ENCODE peak calls at places on chromosomes 2 and 18, in ten cellular contexts. L, Z, C, T, S, A, Y, J, Q and R are unnamed samples.

GRCh38 chr2:89763581-89764485 is 1072.4 kb downstream of the RPIA start:
- DNase-seq in L (no peak), Z (peak; percentile 57), C (peak; percentile 47), T (no peak), S (no peak), A (peak; percentile 54), Y (no peak), J (no peak), Q (no peak), R (no peak)

GRCh38 chr2:74695663-74696062 is 41.6 kb downstream of the SEMA4F start:
- DNase-seq in L (no peak), Z (no peak), C (no peak), T (no peak), S (no peak), A (no peak), Y (no peak), J (no peak), Q (no peak), R (no peak)

GRCh38 chr2:207503234-207503633 is 26.5 kb upstream of the CREB1 start:
- DNase-seq in L (no peak), Z (peak; percentile 76), C (peak; percentile 52), T (no peak), S (no peak), A (no peak), Y (peak; percentile 64), J (no peak), Q (no peak), R (no peak)

GRCh38 chr2:213229814-213230213 is 54.5 kb upstream of the SPAG16 start:
- DNase-seq in L (no peak), Z (no peak), C (no peak), T (no peak), S (peak; percentile 68), A (no peak), Y (peak; percentile 51), J (no peak), Q (no peak), R (no peak)

GRCh38 chr2:39546409-39546808 is 109.3 kb upstream of the MAP4K3 start:
- DNase-seq in L (no peak), Z (no peak), C (no peak), T (no peak), S (no peak), A (no peak), Y (no peak), J (peak; percentile 61), Q (no peak), R (no peak)

GRCh38 chr2:200964498-200964897 is 1.0 kb upstream of the ORC2 start:
- DNase-seq in L (no peak), Z (no peak), C (no peak), T (no peak), S (no peak), A (no peak), Y (no peak), J (no peak), Q (no peak), R (no peak)

GRCh38 chr2:27379840-27380625 is 501 bp downstream of the ZNF513 start:
- DNase-seq in L (peak; percentile 9), Z (peak; percentile 89), C (peak; percentile 85), T (peak; percentile 26), S (peak; percentile 40), A (peak; percentile 86), Y (peak; percentile 54), J (peak; percentile 36), Q (peak; percentile 69), R (peak; percentile 46)

GRCh38 chr18:63130176-63130575 is 189.4 kb downstream of the BCL2 start:
- DNase-seq in L (no peak), Z (no peak), C (no peak), T (no peak), S (no peak), A (no peak), Y (no peak), J (no peak), Q (no peak), R (no peak)

GRCh38 chr2:230680463-230681195 is 32.0 kb upstream of the CAB39 start:
- DNase-seq in L (no peak), Z (no peak), C (no peak), T (no peak), S (no peak), A (no peak), Y (peak; percentile 54), J (no peak), Q (no peak), R (no peak)

GRCh38 chr2:106142683-106143082 is 51.4 kb downstream of the UXS1 start:
- DNase-seq in L (no peak), Z (no peak), C (no peak), T (no peak), S (no peak), A (no peak), Y (peak; percentile 33), J (no peak), Q (no peak), R (no peak)

GRCh38 chr2:11907178-11907577 is 160.7 kb downstream of the LPIN1 start:
- DNase-seq in L (no peak), Z (no peak), C (no peak), T (no peak), S (peak; percentile 25), A (no peak), Y (no peak), J (no peak), Q (no peak), R (no peak)

DNA sequence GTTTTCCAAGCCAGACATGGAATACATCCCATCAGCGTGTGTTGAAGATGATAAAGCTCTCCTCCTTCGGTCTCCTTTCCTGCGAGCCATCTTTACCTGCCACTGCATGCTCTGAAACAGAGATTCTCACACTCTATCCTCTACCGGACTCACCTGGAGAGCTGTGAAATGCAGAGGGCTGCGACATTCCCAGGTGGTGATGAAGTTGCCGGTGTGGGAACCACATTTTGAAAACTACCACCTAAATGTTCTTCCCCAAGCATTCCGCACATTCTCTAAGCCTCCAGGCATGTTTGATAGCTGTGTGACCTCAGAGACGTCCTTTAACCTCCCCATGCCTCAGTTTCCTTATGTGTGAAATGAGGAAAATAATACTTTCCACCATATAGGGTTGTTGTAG is 226.2 kb upstream of the RAB6C start:
- DNase-seq in L (no peak), Z (no peak), C (no peak), T (no peak), S (no peak), A (no peak), Y (no peak), J (no peak), Q (peak; percentile 89), R (no peak)
- H3K27ac ChIP-seq in L (no peak overlapping the region), Z (no peak overlapping the region), C (no peak overlapping the region), T (no peak overlapping the region), S (no peak overlapping the region), A (no peak overlapping the region), Y (no peak overlapping the region), J (no peak overlapping the region), Q (no peak overlapping the region), R (no peak overlapping the region)

GRCh38 chr2:21042708-21042957 is 1.2 kb downstream of the APOB start:
- DNase-seq in L (no peak), Z (no peak), C (no peak), T (no peak), S (no peak), A (no peak), Y (no peak), J (no peak), Q (no peak), R (no peak)

GRCh38 chr2:21041943-21042707 is 1.7 kb downstream of the APOB start:
- DNase-seq in L (no peak), Z (no peak), C (no peak), T (no peak), S (no peak), A (peak; percentile 77), Y (peak; percentile 20), J (no peak), Q (no peak), R (no peak)

GRCh38 chr2:21044694-21045371 is 960 bp upstream of the APOB start:
- DNase-seq in L (no peak), Z (no peak), C (no peak), T (no peak), S (no peak), A (no peak), Y (no peak), J (no peak), Q (no peak), R (peak; percentile 14)

GRCh38 chr2:21042958-21043743 is 722 bp downstream of the APOB start:
- DNase-seq in L (peak; percentile 49), Z (peak; percentile 78), C (peak; percentile 73), T (peak; percentile 32), S (peak; percentile 60), A (peak; percentile 83), Y (peak; percentile 62), J (peak; percentile 47), Q (peak; percentile 74), R (peak; percentile 41)

GRCh38 chr2:21043744-21044532 is at the start of gene APOB:
- DNase-seq in L (peak; percentile 23), Z (peak; percentile 61), C (peak; percentile 51), T (no peak), S (no peak), A (peak; percentile 90), Y (peak; percentile 24), J (no peak), Q (peak; percentile 75), R (no peak)
- H3K4me3 ChIP-seq in L (peak within 1 kb of the TSS; percentile 44), Z (peak within 1 kb of the TSS; percentile 33), C (peak within 1 kb of the TSS; percentile 2), T (no peak within 1 kb of the TSS), S (no peak within 1 kb of the TSS), A (peak within 1 kb of the TSS; percentile 63), Y (no peak within 1 kb of the TSS), J (no peak within 1 kb of the TSS), Q (peak within 1 kb of the TSS; percentile 32), R (no peak within 1 kb of the TSS)

GRCh38 chr2:130370490-130370889 is 14.6 kb downstream of the PTPN18 start:
- DNase-seq in L (no peak), Z (no peak), C (no peak), T (peak; percentile 43), S (peak; percentile 87), A (no peak), Y (no peak), J (no peak), Q (no peak), R (no peak)

GRCh38 chr2:130372833-130373807 is 17.3 kb downstream of the PTPN18 start:
- DNase-seq in L (no peak), Z (no peak), C (no peak), T (no peak), S (peak; percentile 41), A (no peak), Y (peak; percentile 28), J (no peak), Q (no peak), R (no peak)

GRCh38 chr2:130373808-130374365 is 18.0 kb downstream of the PTPN18 start:
- DNase-seq in L (no peak), Z (no peak), C (no peak), T (no peak), S (no peak), A (no peak), Y (no peak), J (no peak), Q (no peak), R (no peak)

GRCh38 chr2:130371723-130372054 is 15.8 kb downstream of the PTPN18 start:
- DNase-seq in L (no peak), Z (no peak), C (peak; percentile 67), T (no peak), S (no peak), A (peak; percentile 60), Y (peak; percentile 65), J (no peak), Q (no peak), R (no peak)

GRCh38 chr2:130372055-130372832 is 16.4 kb downstream of the PTPN18 start:
- DNase-seq in L (peak; percentile 74), Z (peak; percentile 97), C (peak; percentile 95), T (peak; percentile 70), S (peak; percentile 89), A (peak; percentile 85), Y (peak; percentile 92), J (peak; percentile 84), Q (peak; percentile 90), R (peak; percentile 91)
- H3K4me1 ChIP-seq in L (peaks cover 24% of the 10 kb centered on the region), Z (peaks cover 36% of the 10 kb centered on the region), C (peaks cover 63% of the 10 kb centered on the region), T (peaks cover 35% of the 10 kb centered on the region), S (peaks cover 70% of the 10 kb centered on the region), A (no peaks in the 10 kb centered on the region), Y (peaks cover 19% of the 10 kb centered on the region), J (no peaks in the 10 kb centered on the region), Q (peaks cover 6% of the 10 kb centered on the region), R (no peaks in the 10 kb centered on the region)

GRCh38 chr2:68764781-68765385 is 30.3 kb downstream of the ARHGAP25 start:
- DNase-seq in L (no peak), Z (no peak), C (no peak), T (no peak), S (no peak), A (no peak), Y (no peak), J (no peak), Q (no peak), R (no peak)
- H3K27ac ChIP-seq in L (no peak overlapping the region), Z (peak overlapping the region; percentile 84), C (peak overlapping the region; percentile 75), T (peak overlapping the region; percentile 17), S (peak overlapping the region; percentile 93), A (peak overlapping the region; percentile 69), Y (no peak overlapping the region), J (no peak overlapping the region), Q (no peak overlapping the region), R (no peak overlapping the region)